ENCODE peak calls at places on chromosomes 16 and 17, in seven cellular contexts. One of them, this sample, is unnamed.

GRCh38 chr16:62424206-62424605 is 388.0 kb upstream of the CDH8 start:
- DNase-seq in H9: no peak
- DNase-seq in neuronal stem cell: no peak
- DNase-seq in H1: no peak
- DNase-seq in mesenchymal stem cell: no peak
- DNase-seq in IMR-90: no peak
- DNase-seq in trophoblast cell: no peak
- DNase-seq in this sample: no peak

GRCh38 chr17:28369684-28370034 is 448 bp downstream of the VTN start:
- DNase-seq in IMR-90: no peak
- DNase-seq in neuronal stem cell: no peak
- DNase-seq in H9: peak
- DNase-seq in trophoblast cell: no peak
- DNase-seq in mesenchymal stem cell: no peak
- DNase-seq in H1: no peak
- DNase-seq in this sample: no peak

GRCh38 chr16:80708823-80709222 is 95.6 kb downstream of the CDYL2 start:
- DNase-seq in H9: no peak
- DNase-seq in trophoblast cell: no peak
- DNase-seq in IMR-90: no peak
- DNase-seq in H1: no peak
- DNase-seq in mesenchymal stem cell: no peak
- DNase-seq in neuronal stem cell: no peak
- DNase-seq in this sample: no peak

GRCh38 chr16:84462296-84463210 is 41.9 kb downstream of the MEAK7 start:
- DNase-seq in mesenchymal stem cell: no peak
- DNase-seq in H1: no peak
- DNase-seq in trophoblast cell: no peak
- DNase-seq in neuronal stem cell: no peak
- DNase-seq in H9: peak
- DNase-seq in IMR-90: no peak
- DNase-seq in this sample: no peak

GRCh38 chr17:74743755-74744154 is 4.7 kb upstream of the NHERF1 start:
- DNase-seq in H1: no peak
- DNase-seq in H9: no peak
- DNase-seq in neuronal stem cell: no peak
- DNase-seq in IMR-90: no peak
- DNase-seq in trophoblast cell: no peak
- DNase-seq in mesenchymal stem cell: no peak
- DNase-seq in this sample: no peak

GRCh38 chr17:81545160-81545949 is 6.8 kb downstream of the FAAP100 start:
- DNase-seq in mesenchymal stem cell: no peak
- DNase-seq in IMR-90: no peak
- DNase-seq in H1: no peak
- DNase-seq in neuronal stem cell: no peak
- DNase-seq in H9: no peak
- DNase-seq in trophoblast cell: no peak
- DNase-seq in this sample: no peak

GRCh38 chr17:545156-545555 is 169.5 kb downstream of the VPS53 start:
- DNase-seq in H1: no peak
- DNase-seq in trophoblast cell: no peak
- DNase-seq in H9: peak
- DNase-seq in mesenchymal stem cell: no peak
- DNase-seq in IMR-90: no peak
- DNase-seq in neuronal stem cell: no peak
- DNase-seq in this sample: peak

GRCh38 chr17:41762391-41762790 is 24.1 kb downstream of the JUP start:
- DNase-seq in mesenchymal stem cell: no peak
- DNase-seq in neuronal stem cell: no peak
- DNase-seq in IMR-90: no peak
- DNase-seq in H9: no peak
- DNase-seq in trophoblast cell: peak
- DNase-seq in H1: no peak
- DNase-seq in this sample: no peak

GRCh38 chr16:19505600-19506303 is 16.1 kb downstream of the GDE1 start:
- DNase-seq in H1: no peak
- DNase-seq in IMR-90: peak
- DNase-seq in H9: no peak
- DNase-seq in neuronal stem cell: no peak
- DNase-seq in mesenchymal stem cell: no peak
- DNase-seq in trophoblast cell: peak
- DNase-seq in this sample: no peak

GRCh38 chr17:61131555-61131954 is 268.1 kb upstream of the TBX2 start:
- DNase-seq in mesenchymal stem cell: no peak
- DNase-seq in H1: no peak
- DNase-seq in IMR-90: no peak
- DNase-seq in H9: no peak
- DNase-seq in neuronal stem cell: no peak
- DNase-seq in trophoblast cell: no peak
- DNase-seq in this sample: peak

GRCh38 chr17:4974064-4974670 is 6.5 kb upstream of the SPAG7 start:
- DNase-seq in H1: no peak
- DNase-seq in H9: no peak
- DNase-seq in mesenchymal stem cell: no peak
- DNase-seq in IMR-90: no peak
- DNase-seq in trophoblast cell: no peak
- DNase-seq in neuronal stem cell: no peak
- DNase-seq in this sample: no peak

GRCh38 chr16:46843898-46844642 is 13.1 kb upstream of the C16orf87 start:
- DNase-seq in neuronal stem cell: no peak
- DNase-seq in IMR-90: no peak
- DNase-seq in trophoblast cell: no peak
- DNase-seq in H9: no peak
- DNase-seq in H1: no peak
- DNase-seq in mesenchymal stem cell: no peak
- DNase-seq in this sample: no peak

GRCh38 chr17:4643676-4644075 is 2.2 kb upstream of the ALOX15 start:
- DNase-seq in trophoblast cell: no peak
- DNase-seq in mesenchymal stem cell: no peak
- DNase-seq in H9: no peak
- DNase-seq in H1: no peak
- DNase-seq in IMR-90: no peak
- DNase-seq in neuronal stem cell: no peak
- DNase-seq in this sample: no peak

GRCh38 chr17:64254755-64255154 is 8.3 kb downstream of the TEX2 start:
- DNase-seq in neuronal stem cell: no peak
- DNase-seq in H1: no peak
- DNase-seq in trophoblast cell: peak
- DNase-seq in mesenchymal stem cell: no peak
- DNase-seq in IMR-90: no peak
- DNase-seq in H9: no peak
- DNase-seq in this sample: no peak

GRCh38 chr17:19933633-19934032 is 44.0 kb downstream of the AKAP10 start:
- DNase-seq in H1: no peak
- DNase-seq in mesenchymal stem cell: no peak
- DNase-seq in H9: no peak
- DNase-seq in trophoblast cell: no peak
- DNase-seq in neuronal stem cell: no peak
- DNase-seq in IMR-90: no peak
- DNase-seq in this sample: no peak

GRCh38 chr16:78659668-78660217 is 560.3 kb downstream of the WWOX start:
- DNase-seq in H9: no peak
- DNase-seq in trophoblast cell: no peak
- DNase-seq in H1: no peak
- DNase-seq in mesenchymal stem cell: no peak
- DNase-seq in neuronal stem cell: no peak
- DNase-seq in IMR-90: no peak
- DNase-seq in this sample: no peak
- H4K8ac ChIP-seq in H9: no peak
- H4K8ac ChIP-seq in trophoblast cell: no peak
- H4K8ac ChIP-seq in H1: no peak
- H4K8ac ChIP-seq in mesenchymal stem cell: no peak
- H4K8ac ChIP-seq in neuronal stem cell: no peak
- H4K8ac ChIP-seq in IMR-90: no peak
- H4K8ac ChIP-seq in this sample: no peak

GRCh38 chr16:8575399-8575798 is 14.9 kb downstream of the TMEM114 start:
- DNase-seq in mesenchymal stem cell: no peak
- DNase-seq in IMR-90: no peak
- DNase-seq in neuronal stem cell: no peak
- DNase-seq in H9: no peak
- DNase-seq in H1: no peak
- DNase-seq in trophoblast cell: no peak
- DNase-seq in this sample: no peak
- H3K23ac ChIP-seq in mesenchymal stem cell: no peak
- H3K23ac ChIP-seq in IMR-90: no peak
- H3K23ac ChIP-seq in neuronal stem cell: no peak
- H3K23ac ChIP-seq in H9: no peak
- H3K23ac ChIP-seq in H1: no peak
- H3K23ac ChIP-seq in trophoblast cell: no peak
- H3K23ac ChIP-seq in this sample: no peak

DNA sequence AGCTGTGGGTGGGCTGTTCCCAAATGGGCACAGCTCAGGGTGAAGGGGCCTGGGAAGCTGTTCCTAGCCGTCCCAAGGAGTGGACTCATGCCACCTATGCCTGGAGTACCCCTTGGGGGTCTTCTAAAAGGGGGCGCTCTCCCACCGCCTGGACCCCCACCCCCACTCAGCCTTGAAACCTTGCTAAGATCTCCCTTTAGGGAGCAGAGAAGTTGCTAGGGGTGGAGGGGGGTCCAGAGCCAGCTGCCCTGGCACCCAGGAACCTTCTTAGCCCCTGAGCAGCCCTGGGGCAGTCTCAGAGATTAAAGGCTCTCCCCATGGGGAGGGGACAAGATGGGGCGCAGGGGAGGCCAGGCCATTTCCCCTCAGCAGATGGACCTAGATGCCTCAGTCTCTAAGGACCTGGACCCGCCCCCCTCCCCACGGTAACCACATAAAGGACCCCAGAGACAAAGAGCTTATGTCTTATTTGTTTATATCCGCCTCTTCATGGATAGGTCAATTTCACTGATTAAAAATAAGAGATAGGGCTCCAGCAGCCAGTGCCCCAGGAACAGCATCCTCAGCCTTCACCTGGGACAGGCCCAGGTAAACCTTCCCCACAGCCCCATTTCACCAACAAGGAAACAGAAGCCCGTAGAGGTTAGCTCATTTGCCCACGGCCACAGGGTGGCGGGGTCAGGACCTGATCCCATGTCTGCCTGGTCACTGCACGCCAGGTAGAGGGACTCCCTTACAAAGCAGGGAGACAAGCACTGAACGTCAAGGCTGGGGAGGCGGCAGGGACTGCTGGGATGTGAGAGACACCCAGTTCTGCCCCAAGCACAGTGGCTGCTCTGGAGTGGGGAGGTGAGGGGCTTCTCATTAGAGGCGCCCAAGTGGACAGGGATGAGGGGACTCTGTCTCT is 3.4 kb downstream of the MTSS2 start:
- DNase-seq in neuronal stem cell: no peak
- DNase-seq in H1: no peak
- DNase-seq in IMR-90: no peak
- DNase-seq in H9: no peak
- DNase-seq in mesenchymal stem cell: no peak
- DNase-seq in trophoblast cell: peak
- DNase-seq in this sample: peak
- H4K8ac ChIP-seq in neuronal stem cell: no peak
- H4K8ac ChIP-seq in H1: no peak
- H4K8ac ChIP-seq in IMR-90: no peak
- H4K8ac ChIP-seq in H9: no peak
- H4K8ac ChIP-seq in mesenchymal stem cell: no peak
- H4K8ac ChIP-seq in trophoblast cell: no peak
- H4K8ac ChIP-seq in this sample: no peak

DNA sequence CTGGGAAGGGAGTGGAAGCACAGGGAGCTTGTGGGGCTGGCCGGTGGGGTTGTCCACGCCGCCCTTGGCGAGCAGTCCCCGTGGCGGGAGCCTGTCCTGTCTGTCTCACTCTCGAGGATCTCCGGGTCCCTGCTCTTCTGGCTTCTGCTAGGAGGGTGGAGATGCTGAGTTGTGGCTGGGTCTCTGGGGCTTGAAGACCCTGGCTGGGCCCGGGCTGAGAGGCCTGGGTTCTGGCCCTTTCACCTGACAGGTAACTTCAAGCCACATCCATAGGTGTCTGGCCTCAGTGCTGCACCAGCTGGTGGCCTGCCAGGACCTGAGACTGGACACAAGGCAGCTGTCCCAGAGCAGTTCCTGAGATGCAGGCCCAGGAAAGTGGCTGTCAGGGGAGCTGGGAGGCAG is 46.7 kb downstream of the PRMT7 start:
- DNase-seq in trophoblast cell: no peak
- DNase-seq in H9: no peak
- DNase-seq in mesenchymal stem cell: no peak
- DNase-seq in IMR-90: no peak
- DNase-seq in H1: no peak
- DNase-seq in neuronal stem cell: no peak
- DNase-seq in this sample: no peak
- H3K23ac ChIP-seq in trophoblast cell: no peak
- H3K23ac ChIP-seq in H9: no peak
- H3K23ac ChIP-seq in mesenchymal stem cell: no peak
- H3K23ac ChIP-seq in IMR-90: no peak
- H3K23ac ChIP-seq in H1: no peak
- H3K23ac ChIP-seq in neuronal stem cell: peak
- H3K23ac ChIP-seq in this sample: no peak

GRCh38 chr16:56520251-56520577 is 390 bp upstream of the BBS2 start:
- DNase-seq in H9: no peak
- DNase-seq in trophoblast cell: no peak
- DNase-seq in H1: no peak
- DNase-seq in mesenchymal stem cell: no peak
- DNase-seq in neuronal stem cell: no peak
- DNase-seq in IMR-90: no peak
- DNase-seq in this sample: no peak
- H4K8ac ChIP-seq in H9: no peak
- H4K8ac ChIP-seq in trophoblast cell: peak
- H4K8ac ChIP-seq in H1: peak
- H4K8ac ChIP-seq in mesenchymal stem cell: peak
- H4K8ac ChIP-seq in neuronal stem cell: no peak
- H4K8ac ChIP-seq in IMR-90: peak
- H4K8ac ChIP-seq in this sample: no peak

GRCh38 chr16:1346422-1347285 is 5.0 kb downstream of the TSR3 start:
- DNase-seq in H9: no peak
- DNase-seq in H1: no peak
- DNase-seq in IMR-90: no peak
- DNase-seq in mesenchymal stem cell: no peak
- DNase-seq in neuronal stem cell: no peak
- DNase-seq in trophoblast cell: peak
- DNase-seq in this sample: no peak

GRCh38 chr16:1348441-1348840 is 3.2 kb downstream of the TSR3 start:
- DNase-seq in trophoblast cell: no peak
- DNase-seq in mesenchymal stem cell: no peak
- DNase-seq in neuronal stem cell: no peak
- DNase-seq in IMR-90: no peak
- DNase-seq in H1: no peak
- DNase-seq in H9: no peak
- DNase-seq in this sample: no peak

GRCh38 chr16:1347286-1347855 is 4.3 kb downstream of the TSR3 start:
- DNase-seq in H9: no peak
- DNase-seq in H1: no peak
- DNase-seq in mesenchymal stem cell: no peak
- DNase-seq in trophoblast cell: no peak
- DNase-seq in IMR-90: no peak
- DNase-seq in neuronal stem cell: no peak
- DNase-seq in this sample: no peak

GRCh38 chr16:1348926-1349325 is 2.8 kb downstream of the TSR3 start:
- DNase-seq in mesenchymal stem cell: no peak
- DNase-seq in H9: no peak
- DNase-seq in IMR-90: no peak
- DNase-seq in H1: no peak
- DNase-seq in trophoblast cell: no peak
- DNase-seq in neuronal stem cell: no peak
- DNase-seq in this sample: no peak

GRCh38 chr16:1347962-1348361 is 3.7 kb downstream of the TSR3 start:
- DNase-seq in IMR-90: no peak
- DNase-seq in neuronal stem cell: no peak
- DNase-seq in mesenchymal stem cell: no peak
- DNase-seq in trophoblast cell: no peak
- DNase-seq in H9: no peak
- DNase-seq in H1: no peak
- DNase-seq in this sample: no peak
- H3K23ac ChIP-seq in IMR-90: no peak
- H3K23ac ChIP-seq in neuronal stem cell: no peak
- H3K23ac ChIP-seq in mesenchymal stem cell: no peak
- H3K23ac ChIP-seq in trophoblast cell: no peak
- H3K23ac ChIP-seq in H9: no peak
- H3K23ac ChIP-seq in H1: no peak
- H3K23ac ChIP-seq in this sample: no peak

GRCh38 chr17:30292490-30292858 is 730 bp upstream of the BLMH start:
- DNase-seq in trophoblast cell: no peak
- DNase-seq in H1: no peak
- DNase-seq in H9: no peak
- DNase-seq in mesenchymal stem cell: no peak
- DNase-seq in neuronal stem cell: no peak
- DNase-seq in IMR-90: no peak
- DNase-seq in this sample: no peak
- H4K8ac ChIP-seq in trophoblast cell: peak
- H4K8ac ChIP-seq in H1: no peak
- H4K8ac ChIP-seq in H9: no peak
- H4K8ac ChIP-seq in mesenchymal stem cell: no peak
- H4K8ac ChIP-seq in neuronal stem cell: no peak
- H4K8ac ChIP-seq in IMR-90: peak
- H4K8ac ChIP-seq in this sample: no peak